ENCODE peak calls at places on chromosomes 12 and 14, in seven cellular contexts. K is suprapubic skin, O is prostate gland, I is GM23338, M is upper lobe of left lung, Z is HL-60, Y is transverse colon. C is an unnamed sample.

GRCh38 chr12:54660320-54660962 is 12.3 kb upstream of the DCD start:
- DNase-seq in K (no peak), O (no peak), M (no peak), I (no peak), Y (no peak), Z (no peak), C (no peak)

GRCh38 chr12:45336331-45336730 is 120.4 kb downstream of the ANO6 start:
- DNase-seq in Y (no peak), M (no peak), O (no peak), K (no peak), I (no peak), Z (no peak), C (no peak)

GRCh38 chr14:35687335-35687939 is 121.7 kb downstream of the RALGAPA1 start:
- DNase-seq in M (no peak), K (no peak), I (peak; percentile 77), Z (peak; percentile 49), O (peak; percentile 40), Y (peak; percentile 15), C (no peak)

GRCh38 chr12:97396989-97397388 is 65.6 kb upstream of the RMST start:
- DNase-seq in Y (no peak), O (no peak), Z (no peak), M (no peak), K (no peak), I (peak; percentile 74), C (no peak)

GRCh38 chr12:107817250-107817649 is 42.7 kb downstream of the ASCL4 start:
- DNase-seq in K (no peak), Z (no peak), Y (no peak), I (no peak), M (no peak), O (no peak), C (no peak)

GRCh38 chr12:124694846-124695497 is 127.6 kb upstream of the NCOR2 start:
- DNase-seq in Z (no peak), I (peak; percentile 45), Y (no peak), O (peak; percentile 62), M (no peak), K (no peak), C (no peak)

GRCh38 chr14:68526420-68527105 is 266.3 kb downstream of the ZFP36L1 start:
- DNase-seq in Z (no peak), O (peak; percentile 59), K (no peak), Y (no peak), M (no peak), I (no peak), C (no peak)

GRCh38 chr12:15151141-15152091 is 69.8 kb downstream of the RERG start:
- DNase-seq in K (no peak), I (peak; percentile 35), O (peak; percentile 28), M (no peak), Z (no peak), Y (no peak), C (no peak)

GRCh38 chr12:19846561-19846960 is 407.3 kb downstream of the AEBP2 start:
- DNase-seq in M (no peak), I (no peak), O (no peak), Z (no peak), K (no peak), Y (no peak), C (no peak)

GRCh38 chr12:100672075-100672592 is 98.7 kb downstream of the GAS2L3 start:
- DNase-seq in Y (peak; percentile 15), M (peak; percentile 27), Z (peak; percentile 3), K (no peak), I (peak; percentile 79), O (no peak), C (peak; percentile 32)

GRCh38 chr14:52012635-52013034 is 23.3 kb downstream of the RTRAF start:
- DNase-seq in Z (no peak), I (peak; percentile 27), M (no peak), O (no peak), K (no peak), Y (no peak), C (no peak)

GRCh38 chr12:129145381-129145780 is 292.1 kb downstream of the GLT1D1 start:
- DNase-seq in M (no peak), Y (no peak), I (no peak), K (no peak), Z (no peak), O (no peak), C (no peak)

GRCh38 chr14:68384335-68384734 is 408.5 kb downstream of the ZFP36L1 start:
- DNase-seq in M (no peak), Y (peak; percentile 37), Z (peak; percentile 45), K (no peak), O (no peak), I (no peak), C (no peak)

GRCh38 chr14:73468808-73469386 is 10.6 kb upstream of the NUMB start:
- DNase-seq in K (no peak), Z (no peak), M (no peak), Y (no peak), I (no peak), O (no peak), C (no peak)

GRCh38 chr12:3164454-3165310 is 87.5 kb downstream of the TSPAN9 start:
- DNase-seq in M (no peak), O (no peak), Z (no peak), K (no peak), Y (no peak), I (no peak), C (no peak)

GRCh38 chr12:81329088-81329487 is 251.2 kb downstream of the ACSS3 start:
- DNase-seq in K (no peak), O (no peak), Y (no peak), M (no peak), I (peak; percentile 88), Z (peak; percentile 2), C (no peak)

GRCh38 chr12:49937639-49938300 is 12.8 kb upstream of the AQP2 start:
- DNase-seq in K (no peak), Y (no peak), M (no peak), Z (no peak), I (no peak), O (no peak), C (no peak)

GRCh38 chr12:120497524-120498150 is 1.7 kb downstream of the DYNLL1 start:
- DNase-seq in O (no peak), Z (no peak), I (no peak), K (no peak), M (no peak), Y (no peak), C (no peak)

GRCh38 chr14:50830932-50831703 is at the start of gene NIN:
- DNase-seq in O (peak; percentile 60), Y (peak; percentile 83), I (peak; percentile 88), M (peak; percentile 96), K (peak; percentile 80), Z (peak; percentile 68), C (peak; percentile 68)

GRCh38 chr14:50831704-50832130 is 755 bp upstream of the NIN start:
- DNase-seq in Y (no peak), I (peak; percentile 45), K (no peak), M (no peak), Z (no peak), O (no peak), C (no peak)

GRCh38 chr14:50829472-50830043 is 1.4 kb downstream of the NIN start:
- DNase-seq in M (no peak), I (peak; percentile 50), K (no peak), Y (no peak), Z (peak; percentile 23), O (no peak), C (no peak)

GRCh38 chr14:50828738-50829471 is 2.1 kb downstream of the NIN start:
- DNase-seq in O (no peak), Y (no peak), I (no peak), K (no peak), M (no peak), Z (peak; percentile 8), C (no peak)

DNA sequence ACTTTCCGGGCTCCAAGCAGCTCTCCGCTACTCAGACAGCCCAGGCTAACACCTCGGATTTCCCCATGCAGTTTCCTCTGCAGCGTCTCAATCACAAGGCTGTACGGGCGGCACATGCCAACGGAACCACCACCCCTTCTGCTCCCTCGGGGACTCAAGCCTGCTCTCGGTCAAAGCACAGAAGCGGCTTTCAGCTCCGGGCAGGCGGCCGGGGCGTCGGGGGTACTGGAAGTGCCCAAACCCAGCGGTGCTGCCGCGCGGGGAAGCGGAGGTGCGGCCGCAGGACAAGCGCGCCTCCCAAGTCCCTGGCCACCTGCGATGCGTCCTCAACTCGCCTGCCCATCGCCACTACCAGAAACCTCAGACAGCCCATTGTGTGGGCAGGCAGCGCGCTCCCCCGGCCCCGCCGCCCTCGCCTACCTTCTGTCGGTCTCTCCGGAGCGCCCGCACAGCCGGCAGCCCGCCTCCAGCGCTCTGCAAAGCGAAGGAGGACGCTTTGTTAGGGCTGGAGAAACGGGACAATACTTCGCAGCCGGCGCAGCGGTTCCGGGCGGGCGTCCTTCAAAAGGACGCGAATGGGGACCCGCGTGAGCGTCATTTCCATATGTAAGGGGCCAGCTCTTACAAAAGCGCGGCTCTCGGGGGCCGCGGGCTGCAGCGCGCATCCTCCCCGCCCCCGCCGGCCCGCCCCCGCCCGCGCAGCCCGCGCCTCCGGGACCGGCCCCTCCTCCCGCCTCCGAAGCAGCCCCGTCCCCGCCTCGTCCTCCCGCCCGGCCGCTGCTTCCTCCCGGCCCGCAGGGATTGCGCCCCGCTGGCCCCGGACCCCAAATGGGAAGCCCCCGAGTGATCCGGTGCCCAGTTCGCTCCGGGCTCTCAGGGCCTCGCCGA is 674 bp downstream of the NIN start:
- DNase-seq in Y (peak; percentile 52), K (peak; percentile 74), I (peak; percentile 83), O (peak; percentile 29), M (peak; percentile 92), Z (peak; percentile 78), C (peak; percentile 41)
- TF ChIP-seq POLR2AphosphoS5 in Y (no peak), K (no peak), I (peak; percentile 14), O (no peak), M (no peak), Z (no peak), C (no peak)

GRCh38 chr12:47811070-47811391 is 8.7 kb downstream of the HDAC7 start:
- DNase-seq in O (no peak), Z (no peak), Y (no peak), K (no peak), I (peak; percentile 43), M (no peak), C (no peak)

GRCh38 chr12:47814539-47815170 is 5.0 kb downstream of the HDAC7 start:
- DNase-seq in M (no peak), K (no peak), Z (no peak), I (no peak), O (no peak), Y (no peak), C (no peak)

GRCh38 chr12:47811581-47812484 is 7.9 kb downstream of the HDAC7 start:
- DNase-seq in O (no peak), Z (no peak), Y (peak; percentile 31), M (peak; percentile 83), I (no peak), K (no peak), C (no peak)

GRCh38 chr12:47813491-47814196 is 6.1 kb downstream of the HDAC7 start:
- DNase-seq in M (peak; percentile 4), K (no peak), Z (peak; percentile 70), O (no peak), Y (peak; percentile 49), I (peak; percentile 57), C (peak; percentile 63)

GRCh38 chr12:47812797-47813490 is 6.8 kb downstream of the HDAC7 start:
- DNase-seq in O (peak; percentile 86), Z (peak; percentile 92), M (peak; percentile 96), I (peak; percentile 95), K (peak; percentile 95), Y (peak; percentile 89), C (peak; percentile 92)
- TF ChIP-seq POLR2AphosphoS5 in O (peak; percentile 58), Z (peak; percentile 79), M (peak; percentile 58), I (peak; percentile 46), K (peak; percentile 58), Y (peak; percentile 70), C (peak; percentile 36)

GRCh38 chr14:102584871-102585869 is 7.3 kb upstream of the RCOR1 start:
- DNase-seq in Y (peak; percentile 56), Z (no peak), I (peak; percentile 88), K (no peak), M (no peak), O (no peak), C (no peak)
- TF ChIP-seq POLR2AphosphoS5 in Y (no peak), Z (no peak), I (no peak), K (no peak), M (no peak), O (no peak), C (no peak)

GRCh38 chr14:74955229-74955999 is at the start of gene PGF:
- DNase-seq in K (no peak), Z (no peak), M (peak; percentile 94), O (peak; percentile 50), I (peak; percentile 80), Y (peak; percentile 77), C (peak; percentile 55)
- TF ChIP-seq POLR2AphosphoS5 in K (no peak), Z (no peak), M (no peak), O (peak; percentile 40), I (peak; percentile 81), Y (peak; percentile 68), C (no peak)